ENCODE peak calls at places on chromosomes 6 and 20, in six cellular contexts. J, T, V, N, Y and C are unnamed samples.

GRCh38 chr6:158081657-158081935 is 86.5 kb downstream of the SERAC1 start:
- DNase-seq in J (no peak), Y (no peak), V (no peak), T (no peak), N (no peak), C (no peak)

GRCh38 chr20:36281785-36282380 is 24.3 kb upstream of the DLGAP4 start:
- DNase-seq in V (no peak), N (no peak), J (no peak), Y (no peak), T (no peak), C (peak; percentile 13)

GRCh38 chr20:3818155-3819151 is 1.9 kb upstream of the AP5S1 start:
- DNase-seq in T (peak; percentile 76), N (peak; percentile 72), V (peak; percentile 79), J (peak; percentile 72), Y (peak; percentile 73), C (peak; percentile 66)

GRCh38 chr20:49275634-49276033 is 2.2 kb downstream of the ZNFX1 start:
- DNase-seq in N (no peak), J (peak; percentile 81), V (no peak), Y (no peak), T (no peak), C (no peak)

GRCh38 chr6:19876672-19877071 is 39.5 kb downstream of the ID4 start:
- DNase-seq in V (no peak), J (no peak), N (no peak), Y (no peak), T (no peak), C (no peak)

GRCh38 chr20:20772492-20773047 is 60.1 kb upstream of the RALGAPA2 start:
- DNase-seq in J (no peak), N (no peak), T (no peak), Y (no peak), V (no peak), C (no peak)

GRCh38 chr6:108946695-108947094 is 98.5 kb downstream of the ARMC2 start:
- DNase-seq in N (no peak), J (peak; percentile 87), Y (no peak), V (no peak), T (no peak), C (no peak)

GRCh38 chr6:135606392-135606791 is 108.9 kb upstream of the AHI1 start:
- DNase-seq in Y (no peak), J (peak; percentile 73), T (no peak), V (no peak), N (no peak), C (no peak)

GRCh38 chr20:47252879-47253307 is 103.6 kb downstream of the ZMYND8 start:
- DNase-seq in J (no peak), V (no peak), T (peak; percentile 80), Y (no peak), N (no peak), C (no peak)

GRCh38 chr6:164925681-164926530 is 383.5 kb downstream of the C6orf118 start:
- DNase-seq in T (no peak), J (no peak), V (no peak), N (no peak), Y (no peak), C (no peak)

GRCh38 chr6:74577619-74578018 is 628.2 kb downstream of the COL12A1 start:
- DNase-seq in T (no peak), Y (no peak), J (no peak), V (no peak), N (no peak), C (no peak)